ENCODE peak calls at places on chromosome 21, in seven cellular contexts. One of them, this sample, is unnamed.

GRCh38 chr21:16002872-16003466 is 273.2 kb downstream of the USP25 start:
- DNase-seq in dorsolateral prefrontal cortex: no peak
- DNase-seq in mesothelial cell of epicardium: no peak
- DNase-seq in glutamatergic neuron: no peak
- DNase-seq in H54: no peak
- DNase-seq in SHP77: no peak
- DNase-seq in NCI-H1417: peak; percentile 13
- DNase-seq in this sample: no peak

GRCh38 chr21:29647353-29647781 is 292.4 kb downstream of the GRIK1 start:
- DNase-seq in SHP77: peak; percentile 96
- DNase-seq in glutamatergic neuron: no peak
- DNase-seq in mesothelial cell of epicardium: no peak
- DNase-seq in dorsolateral prefrontal cortex: no peak
- DNase-seq in NCI-H1417: no peak
- DNase-seq in H54: no peak
- DNase-seq in this sample: no peak

GRCh38 chr21:42988234-42988965 is 14.0 kb downstream of the PKNOX1 start:
- DNase-seq in dorsolateral prefrontal cortex: no peak
- DNase-seq in NCI-H1417: no peak
- DNase-seq in glutamatergic neuron: no peak
- DNase-seq in mesothelial cell of epicardium: no peak
- DNase-seq in H54: no peak
- DNase-seq in SHP77: no peak
- DNase-seq in this sample: no peak

GRCh38 chr21:39927304-39927886 is 60.2 kb downstream of the PCP4 start:
- DNase-seq in mesothelial cell of epicardium: no peak
- DNase-seq in glutamatergic neuron: no peak
- DNase-seq in dorsolateral prefrontal cortex: no peak
- DNase-seq in H54: no peak
- DNase-seq in NCI-H1417: no peak
- DNase-seq in SHP77: no peak
- DNase-seq in this sample: no peak

GRCh38 chr21:42423197-42423675 is 19.5 kb downstream of the UBASH3A start:
- DNase-seq in SHP77: no peak
- DNase-seq in mesothelial cell of epicardium: no peak
- DNase-seq in glutamatergic neuron: no peak
- DNase-seq in H54: no peak
- DNase-seq in dorsolateral prefrontal cortex: no peak
- DNase-seq in NCI-H1417: no peak
- DNase-seq in this sample: no peak

GRCh38 chr21:34835526-34835925 is 166.7 kb downstream of the CLIC6 start:
- DNase-seq in dorsolateral prefrontal cortex: no peak
- DNase-seq in NCI-H1417: no peak
- DNase-seq in H54: no peak
- DNase-seq in SHP77: no peak
- DNase-seq in mesothelial cell of epicardium: no peak
- DNase-seq in glutamatergic neuron: no peak
- DNase-seq in this sample: no peak

GRCh38 chr21:38498057-38498833 is at the start of gene ERG:
- DNase-seq in SHP77: no peak
- DNase-seq in H54: no peak
- DNase-seq in NCI-H1417: no peak
- DNase-seq in dorsolateral prefrontal cortex: no peak
- DNase-seq in mesothelial cell of epicardium: no peak
- DNase-seq in glutamatergic neuron: no peak
- DNase-seq in this sample: no peak

GRCh38 chr21:17673261-17674020 is 60.7 kb upstream of the BTG3 start:
- DNase-seq in NCI-H1417: no peak
- DNase-seq in glutamatergic neuron: no peak
- DNase-seq in mesothelial cell of epicardium: no peak
- DNase-seq in dorsolateral prefrontal cortex: no peak
- DNase-seq in SHP77: no peak
- DNase-seq in H54: no peak
- DNase-seq in this sample: no peak

This sample was measured in HCT116.